ENCODE peak calls at places on chromosomes 16 and 17, in four cellular contexts. One of them, this sample, is unnamed. For H3K36me3, the result is how much of the 10 kb centered on the place peaks cover.

GRCh38 chr17:31428512-31428911 is 37.0 kb downstream of the RAB11FIP4 start:
- DNase-seq in heart left ventricle: no peak
- DNase-seq in pancreas: no peak
- DNase-seq in CD8-positive, alpha-beta T cell: no peak
- DNase-seq in this sample: peak

GRCh38 chr16:51763072-51763658 is 612.1 kb upstream of the SALL1 start:
- DNase-seq in heart left ventricle: no peak
- DNase-seq in pancreas: no peak
- DNase-seq in CD8-positive, alpha-beta T cell: no peak
- DNase-seq in this sample: no peak

GRCh38 chr17:78411241-78411855 is 32.9 kb downstream of the PGS1 start:
- DNase-seq in heart left ventricle: peak
- DNase-seq in pancreas: no peak
- DNase-seq in CD8-positive, alpha-beta T cell: no peak
- DNase-seq in this sample: peak

GRCh38 chr16:27676807-27677206 is 126.9 kb downstream of the KATNIP start:
- DNase-seq in heart left ventricle: no peak
- DNase-seq in pancreas: no peak
- DNase-seq in CD8-positive, alpha-beta T cell: no peak
- DNase-seq in this sample: no peak

GRCh38 chr16:66904846-66905632 is 13.6 kb downstream of the CDH16 start:
- DNase-seq in heart left ventricle: peak
- DNase-seq in pancreas: no peak
- DNase-seq in CD8-positive, alpha-beta T cell: no peak
- DNase-seq in this sample: peak

GRCh38 chr17:8105957-8106398 is 12.3 kb downstream of the ALOXE3 start:
- DNase-seq in heart left ventricle: no peak
- DNase-seq in pancreas: no peak
- DNase-seq in CD8-positive, alpha-beta T cell: no peak
- DNase-seq in this sample: no peak

GRCh38 chr17:65604070-65604469 is 42.6 kb upstream of the AXIN2 start:
- DNase-seq in heart left ventricle: no peak
- DNase-seq in pancreas: no peak
- DNase-seq in CD8-positive, alpha-beta T cell: no peak
- DNase-seq in this sample: no peak

GRCh38 chr17:76633628-76634328 is 9.8 kb downstream of the ST6GALNAC1 start:
- DNase-seq in heart left ventricle: no peak
- DNase-seq in pancreas: no peak
- DNase-seq in CD8-positive, alpha-beta T cell: no peak
- DNase-seq in this sample: no peak

GRCh38 chr16:1782408-1783247 is at the start of the genes NUBP2 and SPSB3:
- DNase-seq in heart left ventricle: peak
- DNase-seq in pancreas: peak
- DNase-seq in CD8-positive, alpha-beta T cell: peak
- DNase-seq in this sample: peak

GRCh38 chr17:1551741-1552140 is 10.9 kb downstream of the PITPNA start:
- DNase-seq in heart left ventricle: no peak
- DNase-seq in pancreas: no peak
- DNase-seq in CD8-positive, alpha-beta T cell: no peak
- DNase-seq in this sample: peak

GRCh38 chr17:2421315-2422147 is 20.7 kb upstream of the MNT start:
- DNase-seq in heart left ventricle: no peak
- DNase-seq in pancreas: peak
- DNase-seq in CD8-positive, alpha-beta T cell: no peak
- DNase-seq in this sample: no peak

GRCh38 chr17:65362826-65363225 is 198.6 kb downstream of the AXIN2 start:
- DNase-seq in heart left ventricle: no peak
- DNase-seq in pancreas: no peak
- DNase-seq in CD8-positive, alpha-beta T cell: no peak
- DNase-seq in this sample: no peak

GRCh38 chr16:10738231-10739077 is 5.2 kb upstream of the NUBP1 start:
- DNase-seq in heart left ventricle: peak
- DNase-seq in pancreas: peak
- DNase-seq in CD8-positive, alpha-beta T cell: peak
- DNase-seq in this sample: no peak

GRCh38 chr17:7217113-7217987 is 2.3 kb downstream of the DLG4 start:
- DNase-seq in heart left ventricle: peak
- DNase-seq in pancreas: no peak
- DNase-seq in CD8-positive, alpha-beta T cell: no peak
- DNase-seq in this sample: peak

GRCh38 chr17:57517216-57517518 is 227.9 kb downstream of the CCDC182 start:
- DNase-seq in heart left ventricle: no peak
- DNase-seq in pancreas: no peak
- DNase-seq in CD8-positive, alpha-beta T cell: no peak
- DNase-seq in this sample: no peak

GRCh38 chr16:54070944-54071343 is 215.6 kb downstream of the IRX3 start:
- DNase-seq in heart left ventricle: no peak
- DNase-seq in pancreas: no peak
- DNase-seq in CD8-positive, alpha-beta T cell: no peak
- DNase-seq in this sample: no peak

GRCh38 chr17:40298726-40299125 is 10.3 kb upstream of the RARA start:
- DNase-seq in heart left ventricle: no peak
- DNase-seq in pancreas: no peak
- DNase-seq in CD8-positive, alpha-beta T cell: no peak
- DNase-seq in this sample: no peak

GRCh38 chr17:9050801-9051401 is 29.6 kb downstream of the NTN1 start:
- DNase-seq in heart left ventricle: no peak
- DNase-seq in pancreas: no peak
- DNase-seq in CD8-positive, alpha-beta T cell: no peak
- DNase-seq in this sample: no peak

GRCh38 chr17:8889458-8890210 is 22.2 kb upstream of the PIK3R6 start:
- DNase-seq in heart left ventricle: peak
- DNase-seq in pancreas: no peak
- DNase-seq in CD8-positive, alpha-beta T cell: no peak
- DNase-seq in this sample: no peak

GRCh38 chr17:66964930-66965800 is 658 bp downstream of the CACNG4 start:
- DNase-seq in heart left ventricle: no peak
- DNase-seq in pancreas: no peak
- DNase-seq in CD8-positive, alpha-beta T cell: peak
- DNase-seq in this sample: no peak

GRCh38 chr16:4663756-4664465 is 29.5 kb upstream of the NUDT16L1 start:
- DNase-seq in heart left ventricle: peak
- DNase-seq in pancreas: no peak
- DNase-seq in CD8-positive, alpha-beta T cell: no peak
- DNase-seq in this sample: no peak

GRCh38 chr17:57955183-57955952 is at the start of gene CUEDC1:
- DNase-seq in heart left ventricle: peak
- DNase-seq in pancreas: peak
- DNase-seq in CD8-positive, alpha-beta T cell: peak
- DNase-seq in this sample: peak

GRCh38 chr16:11207646-11208045 is 48.4 kb downstream of the SOCS1 start:
- DNase-seq in heart left ventricle: no peak
- DNase-seq in pancreas: no peak
- DNase-seq in CD8-positive, alpha-beta T cell: no peak
- DNase-seq in this sample: no peak

GRCh38 chr16:53434436-53435065 is at the start of gene RBL2:
- DNase-seq in heart left ventricle: peak
- DNase-seq in pancreas: peak
- DNase-seq in CD8-positive, alpha-beta T cell: peak
- DNase-seq in this sample: peak

GRCh38 chr17:83101805-83102480 is 22.5 kb downstream of the METRNL start:
- DNase-seq in heart left ventricle: no peak
- DNase-seq in pancreas: no peak
- DNase-seq in CD8-positive, alpha-beta T cell: no peak
- DNase-seq in this sample: peak

GRCh38 chr16:19781196-19781595 is 63.1 kb downstream of the IQCK start:
- DNase-seq in heart left ventricle: no peak
- DNase-seq in pancreas: no peak
- DNase-seq in CD8-positive, alpha-beta T cell: no peak
- DNase-seq in this sample: no peak

DNA sequence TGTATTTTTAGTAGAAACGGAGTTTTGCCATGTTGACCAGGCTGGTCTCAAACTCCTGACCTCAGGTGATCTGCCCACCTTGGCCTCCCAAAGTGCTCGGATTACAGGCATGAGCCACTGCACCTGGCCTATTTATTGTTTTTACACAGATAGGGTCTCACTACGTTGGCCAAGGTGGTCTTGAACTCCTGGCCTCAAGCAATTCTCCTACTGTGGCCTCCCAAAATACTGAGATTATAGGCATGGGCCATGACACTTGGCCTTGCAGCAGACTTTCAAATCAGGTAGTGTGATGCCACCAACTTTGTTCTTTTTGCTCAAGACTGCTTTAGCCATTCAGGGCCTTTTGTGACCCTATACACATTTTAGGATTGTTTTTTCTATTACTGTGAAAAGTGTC is 61.7 kb upstream of the INTS2 start:
- DNase-seq in heart left ventricle: no peak
- DNase-seq in pancreas: no peak
- DNase-seq in CD8-positive, alpha-beta T cell: no peak
- DNase-seq in this sample: no peak
- TF ChIP-seq CTCF in heart left ventricle: no peak
- TF ChIP-seq CTCF in pancreas: no peak
- TF ChIP-seq CTCF in CD8-positive, alpha-beta T cell: no peak
- TF ChIP-seq CTCF in this sample: no peak

GRCh38 chr16:24971718-24972117 is 43.5 kb downstream of the ARHGAP17 start:
- DNase-seq in heart left ventricle: peak
- DNase-seq in pancreas: no peak
- DNase-seq in CD8-positive, alpha-beta T cell: no peak
- DNase-seq in this sample: no peak
- H3K36me3 ChIP-seq in heart left ventricle: under half
- H3K36me3 ChIP-seq in pancreas: under half
- H3K36me3 ChIP-seq in CD8-positive, alpha-beta T cell: under half
- H3K36me3 ChIP-seq in this sample: under half

GRCh38 chr17:55772086-55772485 is 21.2 kb downstream of the PCTP start:
- DNase-seq in heart left ventricle: no peak
- DNase-seq in pancreas: no peak
- DNase-seq in CD8-positive, alpha-beta T cell: no peak
- DNase-seq in this sample: no peak
- TF ChIP-seq CTCF in heart left ventricle: no peak
- TF ChIP-seq CTCF in pancreas: no peak
- TF ChIP-seq CTCF in CD8-positive, alpha-beta T cell: no peak
- TF ChIP-seq CTCF in this sample: no peak

GRCh38 chr16:70383421-70383960 is 36.8 kb downstream of the DDX19A start:
- DNase-seq in heart left ventricle: no peak
- DNase-seq in pancreas: no peak
- DNase-seq in CD8-positive, alpha-beta T cell: no peak
- DNase-seq in this sample: no peak
- H3K36me3 ChIP-seq in heart left ventricle: under half
- H3K36me3 ChIP-seq in pancreas: under half
- H3K36me3 ChIP-seq in CD8-positive, alpha-beta T cell: under half
- H3K36me3 ChIP-seq in this sample: under half